ENCODE peak calls at places on chromosomes 1 and 21, in ten cellular contexts. R, J, S, D, N, O, A, C, L and T are unnamed samples.

GRCh38 chr1:167056529-167057296 is 33.5 kb downstream of the GPA33 start:
- DNase-seq in R (no peak), J (no peak), S (no peak), D (no peak), N (no peak), O (no peak), A (no peak), C (no peak), L (no peak), T (no peak)

GRCh38 chr1:116130376-116130775 is 19.2 kb downstream of the MAB21L3 start:
- DNase-seq in R (no peak), J (no peak), S (no peak), D (no peak), N (no peak), O (no peak), A (no peak), C (no peak), L (no peak), T (no peak)

GRCh38 chr1:205059660-205060059 is 16.6 kb downstream of the CNTN2 start:
- DNase-seq in R (no peak), J (no peak), S (no peak), D (no peak), N (no peak), O (no peak), A (no peak), C (no peak), L (no peak), T (no peak)

GRCh38 chr1:23273450-23274133 is 56.3 kb upstream of the HTR1D start:
- DNase-seq in R (no peak), J (peak; percentile 41), S (no peak), D (no peak), N (peak; percentile 72), O (peak; percentile 89), A (peak; percentile 92), C (no peak), L (no peak), T (peak; percentile 60)

GRCh38 chr1:230773396-230774033 is 26.3 kb downstream of the CAPN9 start:
- DNase-seq in R (no peak), J (no peak), S (no peak), D (no peak), N (no peak), O (no peak), A (no peak), C (no peak), L (no peak), T (no peak)

GRCh38 chr1:25771246-25772114 is 28.5 kb upstream of the SELENON start:
- DNase-seq in R (no peak), J (no peak), S (peak; percentile 29), D (no peak), N (no peak), O (no peak), A (peak; percentile 73), C (no peak), L (peak; percentile 82), T (no peak)

GRCh38 chr1:71488555-71489252 is 407.9 kb upstream of the ZRANB2 start:
- DNase-seq in R (no peak), J (no peak), S (no peak), D (no peak), N (no peak), O (no peak), A (no peak), C (no peak), L (no peak), T (no peak)

GRCh38 chr1:208058212-208059155 is 147.6 kb upstream of the CD34 start:
- DNase-seq in R (no peak), J (no peak), S (no peak), D (no peak), N (no peak), O (peak; percentile 70), A (no peak), C (no peak), L (no peak), T (no peak)

GRCh38 chr1:19447550-19447949 is 37.8 kb downstream of the CAPZB start:
- DNase-seq in R (no peak), J (no peak), S (no peak), D (no peak), N (no peak), O (no peak), A (no peak), C (no peak), L (no peak), T (no peak)

GRCh38 chr1:16716691-16717173 is 23.6 kb upstream of the RNU1-4 start:
- DNase-seq in R (peak; percentile 4), J (no peak), S (no peak), D (peak; percentile 44), N (no peak), O (no peak), A (no peak), C (peak; percentile 65), L (peak; percentile 50), T (no peak)

GRCh38 chr21:38958940-38959685 is 153.4 kb downstream of the ETS2 start:
- DNase-seq in R (no peak), J (peak; percentile 44), S (no peak), D (no peak), N (peak; percentile 94), O (peak; percentile 78), A (peak; percentile 87), C (no peak), L (no peak), T (peak; percentile 73)

GRCh38 chr1:86760199-86760598 is 55.8 kb downstream of the SH3GLB1 start:
- DNase-seq in R (no peak), J (no peak), S (no peak), D (no peak), N (no peak), O (no peak), A (no peak), C (no peak), L (no peak), T (no peak)

GRCh38 chr1:212271823-212272498 is 13.2 kb upstream of the PPP2R5A start:
- DNase-seq in R (no peak), J (no peak), S (no peak), D (no peak), N (no peak), O (no peak), A (no peak), C (no peak), L (no peak), T (no peak)

GRCh38 chr1:112797221-112797620 is 82.1 kb upstream of the PPM1J start:
- DNase-seq in R (no peak), J (no peak), S (no peak), D (no peak), N (no peak), O (no peak), A (no peak), C (no peak), L (no peak), T (no peak)